ENCODE peak calls at places on chromosome 22, in six cellular contexts. W is CD8-positive, alpha-beta T cell; D is K562; S is SK-N-SH; U is cardiac muscle cell; B is CD8-positive, alpha-beta memory T cell. A is an unnamed sample. For H3K4me1, the result is how much of the 10 kb centered on the place peaks cover.

GRCh38 chr22:21977814-21978213 is 4.8 kb downstream of the TOP3B start:
- DNase-seq in W (no peak), D (no peak), S (no peak), U (no peak), B (no peak), A (no peak)

GRCh38 chr22:43625242-43625641 is 186.9 kb downstream of the EFCAB6 start:
- DNase-seq in W (no peak), D (no peak), S (no peak), U (no peak), B (no peak), A (no peak)

GRCh38 chr22:45064313-45065268 is 54.8 kb upstream of the PHF21B start:
- DNase-seq in W (no peak), D (no peak), S (no peak), U (peak), B (no peak), A (no peak)

GRCh38 chr22:42949159-42949558 is 65.8 kb downstream of the PACSIN2 start:
- DNase-seq in W (no peak), D (no peak), S (no peak), U (peak), B (no peak), A (no peak)

GRCh38 chr22:41544671-41545476 is 604 bp upstream of the POLR3H start:
- DNase-seq in W (no peak), D (no peak), S (no peak), U (no peak), B (no peak), A (no peak)

GRCh38 chr22:44496305-44496704 is 1.7 kb downstream of the RTL6 start:
- DNase-seq in W (no peak), D (no peak), S (no peak), U (no peak), B (no peak), A (peak)

GRCh38 chr22:33563568-33563967 is 356.7 kb downstream of the LARGE1 start:
- DNase-seq in W (no peak), D (no peak), S (no peak), U (no peak), B (no peak), A (no peak)

GRCh38 chr22:50440544-50441249 is 34.1 kb downstream of the SBF1 start:
- DNase-seq in W (no peak), D (no peak), S (no peak), U (no peak), B (no peak), A (peak)

GRCh38 chr22:50340157-50340879 is 2.8 kb upstream of the PPP6R2 start:
- DNase-seq in W (no peak), D (peak), S (peak), U (peak), B (no peak), A (no peak)

GRCh38 chr22:42269407-42270177 is 861 bp downstream of the TCF20 start:
- DNase-seq in W (peak), D (peak), S (peak), U (peak), B (peak), A (peak)

GRCh38 chr22:42436402-42436801 is 4.2 kb upstream of the NFAM1 start:
- DNase-seq in W (no peak), D (no peak), S (no peak), U (no peak), B (no peak), A (no peak)

GRCh38 chr22:36641902-36642640 is 61.5 kb downstream of the CACNG2 start:
- DNase-seq in W (no peak), D (no peak), S (no peak), U (peak), B (no peak), A (no peak)

GRCh38 chr22:31537019-31537535 is 40.7 kb downstream of the SFI1 start:
- DNase-seq in W (no peak), D (peak), S (no peak), U (peak), B (no peak), A (no peak)

GRCh38 chr22:43136255-43136654 is 6.9 kb downstream of the MCAT start:
- DNase-seq in W (peak), D (peak), S (peak), U (peak), B (no peak), A (no peak)

GRCh38 chr22:25403284-25403606 is 161.2 kb upstream of the GRK3 start:
- DNase-seq in W (no peak), D (no peak), S (no peak), U (no peak), B (no peak), A (no peak)

GRCh38 chr22:19523240-19524169 is 705 bp downstream of the CLDN5 start:
- DNase-seq in W (no peak), D (peak), S (peak), U (peak), B (no peak), A (no peak)

GRCh38 chr22:42714768-42715430 is 5.8 kb downstream of the A4GALT start:
- DNase-seq in W (no peak), D (peak), S (no peak), U (peak), B (no peak), A (no peak)

GRCh38 chr22:44532466-44533025 is 34.5 kb upstream of the RTL6 start:
- DNase-seq in W (no peak), D (no peak), S (no peak), U (no peak), B (no peak), A (no peak)

GRCh38 chr22:44914026-44914721 is 95.6 kb downstream of the PHF21B start:
- DNase-seq in W (no peak), D (no peak), S (no peak), U (no peak), B (no peak), A (no peak)

GRCh38 chr22:33772793-33773192 is 147.5 kb downstream of the LARGE1 start:
- DNase-seq in W (no peak), D (no peak), S (no peak), U (no peak), B (no peak), A (no peak)

GRCh38 chr22:48952256-48953102 is 875.2 kb downstream of the BRD1 start:
- DNase-seq in W (no peak), D (no peak), S (no peak), U (no peak), B (no peak), A (no peak)

GRCh38 chr22:43313497-43314474 is 29.4 kb downstream of the SCUBE1 start:
- DNase-seq in W (no peak), D (no peak), S (no peak), U (peak), B (no peak), A (no peak)

GRCh38 chr22:22193923-22194322 is 50.7 kb upstream of the VPREB1 start:
- DNase-seq in W (no peak), D (no peak), S (no peak), U (no peak), B (no peak), A (no peak)

GRCh38 chr22:42747701-42748513 is 27.2 kb upstream of the A4GALT start:
- DNase-seq in W (no peak), D (peak), S (no peak), U (peak), B (no peak), A (no peak)

GRCh38 chr22:29621761-29622526 is 18.5 kb downstream of the NF2 start:
- DNase-seq in W (no peak), D (no peak), S (no peak), U (peak), B (no peak), A (no peak)

GRCh38 chr22:30767656-30768055 is 73.0 kb downstream of the OSBP2 start:
- DNase-seq in W (no peak), D (no peak), S (no peak), U (no peak), B (no peak), A (no peak)

GRCh38 chr22:41596776-41597634 is 7.4 kb upstream of the PMM1 start:
- DNase-seq in W (peak), D (peak), S (peak), U (peak), B (no peak), A (peak)

GRCh38 chr22:45019861-45020655 is 10.3 kb upstream of the PHF21B start:
- DNase-seq in W (no peak), D (no peak), S (no peak), U (no peak), B (no peak), A (no peak)

GRCh38 chr22:31333648-31334047 is 12.5 kb downstream of the PATZ1 start:
- DNase-seq in W (no peak), D (no peak), S (no peak), U (no peak), B (no peak), A (no peak)

GRCh38 chr22:21942407-21942895 is 10.2 kb downstream of the PPM1F start:
- DNase-seq in W (no peak), D (no peak), S (no peak), U (peak), B (no peak), A (peak)

GRCh38 chr22:48894804-48895250 is 932.8 kb downstream of the BRD1 start:
- DNase-seq in W (no peak), D (no peak), S (no peak), U (no peak), B (no peak), A (no peak)

GRCh38 chr22:43819691-43820670 is 7.9 kb upstream of the EFCAB6 start:
- DNase-seq in W (no peak), D (no peak), S (no peak), U (no peak), B (no peak), A (no peak)

GRCh38 chr22:43174941-43175531 is 11.9 kb downstream of the TTLL12 start:
- DNase-seq in W (no peak), D (no peak), S (no peak), U (no peak), B (no peak), A (no peak)

GRCh38 chr22:39312410-39312809 is 7.0 kb downstream of the RPL3 start:
- DNase-seq in W (no peak), D (no peak), S (no peak), U (no peak), B (no peak), A (no peak)

GRCh38 chr22:41917906-41918791 is 3.3 kb upstream of the SHISA8 start:
- DNase-seq in W (no peak), D (no peak), S (no peak), U (peak), B (no peak), A (peak)

GRCh38 chr22:41296826-41297667 is 4.3 kb upstream of the ZC3H7B start:
- DNase-seq in W (no peak), D (no peak), S (no peak), U (no peak), B (no peak), A (no peak)

GRCh38 chr22:26894362-26894761 is 237.0 kb downstream of the MIAT start:
- DNase-seq in W (no peak), D (no peak), S (no peak), U (no peak), B (no peak), A (no peak)

GRCh38 chr22:26893711-26894110 is 236.3 kb downstream of the MIAT start:
- DNase-seq in W (no peak), D (no peak), S (no peak), U (no peak), B (no peak), A (no peak)

GRCh38 chr22:26892401-26893033 is 235.1 kb downstream of the MIAT start:
- DNase-seq in W (no peak), D (no peak), S (no peak), U (no peak), B (no peak), A (peak)

GRCh38 chr22:26893034-26893710 is 235.8 kb downstream of the MIAT start:
- DNase-seq in W (no peak), D (no peak), S (no peak), U (no peak), B (no peak), A (no peak)

GRCh38 chr22:26894766-26895485 is 237.5 kb downstream of the MIAT start:
- DNase-seq in W (no peak), D (no peak), S (no peak), U (peak), B (no peak), A (no peak)
- H3K27ac ChIP-seq in W (no peak), D (no peak), S (peak), U (no peak), B (no peak), A (no peak)

GRCh38 chr22:38223289-38223960 is 21.6 kb downstream of the MAFF start:
- DNase-seq in W (no peak), D (no peak), S (no peak), U (no peak), B (no peak), A (no peak)

GRCh38 chr22:38220653-38221386 is 19.0 kb downstream of the MAFF start:
- DNase-seq in W (no peak), D (no peak), S (no peak), U (no peak), B (no peak), A (no peak)

GRCh38 chr22:38221407-38221806 is 19.6 kb downstream of the MAFF start:
- DNase-seq in W (no peak), D (no peak), S (no peak), U (no peak), B (no peak), A (no peak)

GRCh38 chr22:38221908-38222796 is 20.4 kb downstream of the MAFF start:
- DNase-seq in W (no peak), D (no peak), S (no peak), U (no peak), B (no peak), A (no peak)

GRCh38 chr22:38222797-38223119 is 21.0 kb downstream of the MAFF start:
- DNase-seq in W (no peak), D (no peak), S (no peak), U (no peak), B (no peak), A (no peak)
- H3K4me1 ChIP-seq in W (under half), D (under half), S (under half), U (under half), B (under half), A (half or more)

GRCh38 chr22:20671409-20672081 is 102.4 kb upstream of the SERPIND1 start:
- DNase-seq in W (no peak), D (no peak), S (no peak), U (no peak), B (no peak), A (no peak)
- H3K4me3 ChIP-seq in W (no peak), D (no peak), S (no peak), U (no peak), B (no peak), A (no peak)

DNA sequence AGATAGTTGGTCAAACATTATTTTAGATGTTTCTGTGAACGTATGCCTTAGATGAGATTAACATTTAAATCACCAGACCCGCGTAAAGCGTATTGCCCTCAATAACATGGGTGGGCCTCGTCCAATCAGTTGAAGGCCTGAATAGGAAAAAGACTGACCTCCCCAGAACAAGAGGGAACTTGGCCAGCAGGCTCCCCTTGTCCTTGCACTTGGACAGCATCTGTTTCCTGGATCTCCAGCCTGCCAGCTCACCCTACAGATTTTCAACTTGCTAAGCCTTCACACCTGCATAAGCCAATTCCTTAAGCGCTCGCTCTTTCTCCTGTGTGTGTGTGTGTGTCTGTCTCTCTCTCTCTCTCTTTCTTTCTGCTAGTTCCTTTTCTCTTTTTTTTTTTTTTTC is 8.2 kb downstream of the TOM1 start:
- DNase-seq in W (no peak), D (no peak), S (no peak), U (no peak), B (no peak), A (no peak)
- H3K27ac ChIP-seq in W (no peak), D (no peak), S (no peak), U (no peak), B (no peak), A (no peak)

DNA sequence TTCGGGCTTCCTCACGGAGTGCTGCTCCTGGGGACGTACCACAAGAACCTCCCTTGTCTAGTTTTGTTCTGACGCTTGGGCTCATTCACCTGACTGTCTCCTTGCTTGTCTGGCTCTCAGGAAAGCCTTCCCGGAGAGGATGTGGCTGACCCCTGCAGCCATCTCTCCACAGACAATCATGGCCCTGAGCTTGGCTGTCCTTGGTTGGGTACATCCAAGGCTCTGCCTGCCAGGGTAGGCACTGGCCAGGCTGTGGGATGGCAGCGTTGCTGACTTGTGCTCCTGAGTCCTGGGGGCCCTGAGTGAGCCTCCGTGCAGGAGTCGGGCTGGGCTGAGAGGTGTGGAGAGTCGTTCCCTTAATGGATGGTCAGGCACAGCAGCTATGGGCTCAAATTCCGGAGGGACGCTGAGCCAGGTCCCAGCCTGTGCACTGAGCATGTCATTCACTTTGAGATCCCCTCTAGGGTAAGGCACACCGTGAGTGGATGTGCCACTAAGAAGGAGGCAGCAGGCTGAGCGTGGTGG is 32.8 kb downstream of the BCR start:
- DNase-seq in W (no peak), D (peak), S (no peak), U (no peak), B (no peak), A (peak)
- H3K4me1 ChIP-seq in W (under half), D (under half), S (under half), U (under half), B (under half), A (half or more)

GRCh38 chr22:23565942-23566715 is 14.0 kb downstream of the IGLL1 start:
- DNase-seq in W (no peak), D (peak), S (peak), U (peak), B (no peak), A (no peak)
- H3K4me3 ChIP-seq in W (peak), D (no peak), S (peak), U (peak), B (peak), A (peak)

DNA sequence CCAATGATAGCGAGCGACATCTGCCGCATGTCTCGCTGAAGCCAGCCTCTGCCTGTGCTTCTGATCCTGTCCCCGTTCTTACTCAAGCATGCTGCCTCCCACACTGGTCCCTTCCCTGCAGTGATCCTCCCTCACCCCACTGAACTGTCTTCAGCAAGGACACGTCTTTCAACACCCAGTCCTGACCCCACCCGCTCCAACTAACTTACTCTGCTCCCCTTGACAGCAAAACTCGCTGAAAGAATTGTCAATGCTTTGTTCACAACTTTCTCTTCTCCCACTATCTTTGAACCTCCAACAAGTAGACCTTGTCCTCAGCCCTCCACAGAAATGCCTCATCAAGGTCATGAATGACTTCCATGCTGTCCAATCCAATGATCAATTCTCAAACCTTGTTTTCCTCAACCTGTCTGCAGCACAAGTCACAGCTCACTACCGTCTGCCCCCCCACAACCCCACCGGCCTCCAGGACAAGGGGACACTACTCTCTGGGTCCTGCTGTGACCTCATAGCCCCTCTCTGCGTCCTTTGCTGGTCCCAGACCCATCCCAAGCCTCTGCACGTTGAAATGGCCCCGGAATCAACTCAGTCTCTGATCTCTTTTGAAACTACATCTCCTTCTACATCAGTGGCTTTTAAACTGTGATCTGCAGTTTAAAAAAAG is 108.0 kb downstream of the MICAL3 start:
- DNase-seq in W (no peak), D (peak), S (no peak), U (no peak), B (no peak), A (no peak)
- H3K27ac ChIP-seq in W (no peak), D (peak), S (no peak), U (peak), B (peak), A (no peak)

GRCh38 chr22:46093796-46094195 is 56.5 kb upstream of the PPARA start:
- DNase-seq in W (no peak), D (no peak), S (no peak), U (no peak), B (no peak), A (no peak)
- H3K4me1 ChIP-seq in W (under half), D (under half), S (under half), U (under half), B (under half), A (half or more)

A was measured in lower lobe of right lung.